ENCODE peak calls at places on chromosome 18, in seven cellular contexts. One of them, this sample, is unnamed. For H3K27me3, the result is how much of the 10 kb centered on the place peaks cover.

GRCh38 chr18:50008306-50008705 is 186.6 kb downstream of the MYO5B start:
- DNase-seq in H9: no peak
- DNase-seq in IMR-90: no peak
- DNase-seq in mesendoderm: no peak
- DNase-seq in H1: no peak
- DNase-seq in mesenchymal stem cell: no peak
- DNase-seq in trophoblast cell: no peak
- DNase-seq in this sample: no peak

GRCh38 chr18:58044370-58045264 is 591 bp downstream of the NEDD4L start:
- DNase-seq in H9: peak
- DNase-seq in IMR-90: peak
- DNase-seq in mesendoderm: peak
- DNase-seq in H1: no peak
- DNase-seq in mesenchymal stem cell: peak
- DNase-seq in trophoblast cell: peak
- DNase-seq in this sample: peak

GRCh38 chr18:43882358-43882757 is 605.1 kb upstream of the SYT4 start:
- DNase-seq in H9: no peak
- DNase-seq in IMR-90: no peak
- DNase-seq in mesendoderm: no peak
- DNase-seq in H1: no peak
- DNase-seq in mesenchymal stem cell: no peak
- DNase-seq in trophoblast cell: no peak
- DNase-seq in this sample: no peak

GRCh38 chr18:45860971-45861370 is 35.5 kb downstream of the SIGLEC15 start:
- DNase-seq in H9: no peak
- DNase-seq in IMR-90: peak
- DNase-seq in mesendoderm: no peak
- DNase-seq in H1: no peak
- DNase-seq in mesenchymal stem cell: no peak
- DNase-seq in trophoblast cell: no peak
- DNase-seq in this sample: no peak

GRCh38 chr18:12921178-12921577 is 26.6 kb upstream of the SEH1L start:
- DNase-seq in H9: no peak
- DNase-seq in IMR-90: no peak
- DNase-seq in mesendoderm: no peak
- DNase-seq in H1: no peak
- DNase-seq in mesenchymal stem cell: no peak
- DNase-seq in trophoblast cell: no peak
- DNase-seq in this sample: no peak

GRCh38 chr18:5196253-5197031 is 615 bp downstream of the AKAIN1 start:
- DNase-seq in H9: peak
- DNase-seq in IMR-90: no peak
- DNase-seq in mesendoderm: peak
- DNase-seq in H1: no peak
- DNase-seq in mesenchymal stem cell: no peak
- DNase-seq in trophoblast cell: no peak
- DNase-seq in this sample: peak

GRCh38 chr18:38493991-38494559 is 928.5 kb upstream of the CELF4 start:
- DNase-seq in H9: no peak
- DNase-seq in IMR-90: no peak
- DNase-seq in mesendoderm: peak
- DNase-seq in H1: no peak
- DNase-seq in mesenchymal stem cell: no peak
- DNase-seq in trophoblast cell: no peak
- DNase-seq in this sample: no peak

GRCh38 chr18:48875314-48875941 is 75.3 kb downstream of the SMAD7 start:
- DNase-seq in H9: no peak
- DNase-seq in IMR-90: no peak
- DNase-seq in mesendoderm: no peak
- DNase-seq in H1: no peak
- DNase-seq in mesenchymal stem cell: no peak
- DNase-seq in trophoblast cell: no peak
- DNase-seq in this sample: no peak

GRCh38 chr18:13387856-13388548 is 169.4 kb downstream of the LDLRAD4 start:
- DNase-seq in H9: no peak
- DNase-seq in IMR-90: peak
- DNase-seq in mesendoderm: no peak
- DNase-seq in H1: no peak
- DNase-seq in mesenchymal stem cell: peak
- DNase-seq in trophoblast cell: no peak
- DNase-seq in this sample: no peak

GRCh38 chr18:56511996-56512395 is 126.4 kb downstream of the TXNL1 start:
- DNase-seq in H9: no peak
- DNase-seq in IMR-90: no peak
- DNase-seq in mesendoderm: no peak
- DNase-seq in H1: no peak
- DNase-seq in mesenchymal stem cell: no peak
- DNase-seq in trophoblast cell: peak
- DNase-seq in this sample: no peak

GRCh38 chr18:10787293-10787901 is 261.6 kb downstream of the NAPG start:
- DNase-seq in H9: peak
- DNase-seq in IMR-90: peak
- DNase-seq in mesendoderm: peak
- DNase-seq in H1: no peak
- DNase-seq in mesenchymal stem cell: peak
- DNase-seq in trophoblast cell: peak
- DNase-seq in this sample: peak

GRCh38 chr18:57048859-57049258 is 98.0 kb upstream of the BOD1L2 start:
- DNase-seq in H9: no peak
- DNase-seq in IMR-90: no peak
- DNase-seq in mesendoderm: no peak
- DNase-seq in H1: no peak
- DNase-seq in mesenchymal stem cell: no peak
- DNase-seq in trophoblast cell: no peak
- DNase-seq in this sample: no peak

GRCh38 chr18:13889661-13890060 is 25.7 kb downstream of the MC2R start:
- DNase-seq in H9: no peak
- DNase-seq in IMR-90: no peak
- DNase-seq in mesendoderm: no peak
- DNase-seq in H1: no peak
- DNase-seq in mesenchymal stem cell: no peak
- DNase-seq in trophoblast cell: no peak
- DNase-seq in this sample: no peak

GRCh38 chr18:24009651-24010333 is 4.8 kb upstream of the TTC39C start:
- DNase-seq in H9: no peak
- DNase-seq in IMR-90: no peak
- DNase-seq in mesendoderm: no peak
- DNase-seq in H1: no peak
- DNase-seq in mesenchymal stem cell: no peak
- DNase-seq in trophoblast cell: no peak
- DNase-seq in this sample: no peak

GRCh38 chr18:48191494-48191893 is 217.7 kb downstream of the ZBTB7C start:
- DNase-seq in H9: no peak
- DNase-seq in IMR-90: no peak
- DNase-seq in mesendoderm: peak
- DNase-seq in H1: no peak
- DNase-seq in mesenchymal stem cell: no peak
- DNase-seq in trophoblast cell: no peak
- DNase-seq in this sample: no peak

GRCh38 chr18:42028232-42028832 is 73.3 kb downstream of the PIK3C3 start:
- DNase-seq in H9: no peak
- DNase-seq in IMR-90: peak
- DNase-seq in mesendoderm: peak
- DNase-seq in H1: no peak
- DNase-seq in mesenchymal stem cell: peak
- DNase-seq in trophoblast cell: peak
- DNase-seq in this sample: no peak

GRCh38 chr18:11339121-11339520 is 189.8 kb upstream of the PIEZO2 start:
- DNase-seq in H9: no peak
- DNase-seq in IMR-90: no peak
- DNase-seq in mesendoderm: no peak
- DNase-seq in H1: no peak
- DNase-seq in mesenchymal stem cell: no peak
- DNase-seq in trophoblast cell: no peak
- DNase-seq in this sample: no peak

GRCh38 chr18:59691046-59691395 is 6.2 kb downstream of the CCBE1 start:
- DNase-seq in H9: no peak
- DNase-seq in IMR-90: peak
- DNase-seq in mesendoderm: no peak
- DNase-seq in H1: no peak
- DNase-seq in mesenchymal stem cell: peak
- DNase-seq in trophoblast cell: no peak
- DNase-seq in this sample: no peak

GRCh38 chr18:32760391-32760790 is 12.4 kb downstream of the KLHL14 start:
- DNase-seq in H9: peak
- DNase-seq in IMR-90: no peak
- DNase-seq in mesendoderm: no peak
- DNase-seq in H1: no peak
- DNase-seq in mesenchymal stem cell: no peak
- DNase-seq in trophoblast cell: no peak
- DNase-seq in this sample: no peak

GRCh38 chr18:73087291-73087977 is 219.6 kb upstream of the NETO1 start:
- DNase-seq in H9: no peak
- DNase-seq in IMR-90: no peak
- DNase-seq in mesendoderm: no peak
- DNase-seq in H1: no peak
- DNase-seq in mesenchymal stem cell: no peak
- DNase-seq in trophoblast cell: no peak
- DNase-seq in this sample: no peak

GRCh38 chr18:46374850-46375249 is 270.7 kb downstream of the HAUS1 start:
- DNase-seq in H9: no peak
- DNase-seq in IMR-90: no peak
- DNase-seq in mesendoderm: no peak
- DNase-seq in H1: no peak
- DNase-seq in mesenchymal stem cell: no peak
- DNase-seq in trophoblast cell: peak
- DNase-seq in this sample: no peak

GRCh38 chr18:78901923-78902794 is 77.5 kb upstream of the SALL3 start:
- DNase-seq in H9: no peak
- DNase-seq in IMR-90: no peak
- DNase-seq in mesendoderm: no peak
- DNase-seq in H1: no peak
- DNase-seq in mesenchymal stem cell: no peak
- DNase-seq in trophoblast cell: no peak
- DNase-seq in this sample: no peak

GRCh38 chr18:11119550-11119949 is 29.8 kb downstream of the PIEZO2 start:
- DNase-seq in H9: no peak
- DNase-seq in IMR-90: no peak
- DNase-seq in mesendoderm: no peak
- DNase-seq in H1: no peak
- DNase-seq in mesenchymal stem cell: peak
- DNase-seq in trophoblast cell: no peak
- DNase-seq in this sample: no peak

GRCh38 chr18:22346342-22346967 is 71.3 kb downstream of the CTAGE1 start:
- DNase-seq in H9: no peak
- DNase-seq in IMR-90: peak
- DNase-seq in mesendoderm: no peak
- DNase-seq in H1: no peak
- DNase-seq in mesenchymal stem cell: peak
- DNase-seq in trophoblast cell: no peak
- DNase-seq in this sample: no peak

GRCh38 chr18:70394672-70395071 is 105.8 kb downstream of the SOCS6 start:
- DNase-seq in H9: no peak
- DNase-seq in IMR-90: no peak
- DNase-seq in mesendoderm: no peak
- DNase-seq in H1: no peak
- DNase-seq in mesenchymal stem cell: no peak
- DNase-seq in trophoblast cell: no peak
- DNase-seq in this sample: no peak
- H4K8ac ChIP-seq in H9: no peak
- H4K8ac ChIP-seq in IMR-90: no peak
- H4K8ac ChIP-seq in mesendoderm: no peak
- H4K8ac ChIP-seq in H1: no peak
- H4K8ac ChIP-seq in mesenchymal stem cell: no peak
- H4K8ac ChIP-seq in trophoblast cell: no peak
- H4K8ac ChIP-seq in this sample: no peak

GRCh38 chr18:34976534-34976898 is 64.7 kb upstream of the MAPRE2 start:
- DNase-seq in H9: no peak
- DNase-seq in IMR-90: no peak
- DNase-seq in mesendoderm: no peak
- DNase-seq in H1: no peak
- DNase-seq in mesenchymal stem cell: no peak
- DNase-seq in trophoblast cell: no peak
- DNase-seq in this sample: no peak
- H3K27me3 ChIP-seq in H9: under half
- H3K27me3 ChIP-seq in IMR-90: under half
- H3K27me3 ChIP-seq in mesendoderm: under half
- H3K27me3 ChIP-seq in H1: under half
- H3K27me3 ChIP-seq in mesenchymal stem cell: under half
- H3K27me3 ChIP-seq in trophoblast cell: under half
- H3K27me3 ChIP-seq in this sample: under half

GRCh38 chr18:65955747-65956146 is 204.9 kb downstream of the CDH7 start:
- DNase-seq in H9: no peak
- DNase-seq in IMR-90: no peak
- DNase-seq in mesendoderm: no peak
- DNase-seq in H1: no peak
- DNase-seq in mesenchymal stem cell: no peak
- DNase-seq in trophoblast cell: no peak
- DNase-seq in this sample: no peak
- H4K8ac ChIP-seq in H9: no peak
- H4K8ac ChIP-seq in IMR-90: no peak
- H4K8ac ChIP-seq in mesendoderm: no peak
- H4K8ac ChIP-seq in H1: no peak
- H4K8ac ChIP-seq in mesenchymal stem cell: no peak
- H4K8ac ChIP-seq in trophoblast cell: no peak
- H4K8ac ChIP-seq in this sample: no peak

GRCh38 chr18:77218642-77219041 is 31.0 kb upstream of the GALR1 start:
- DNase-seq in H9: no peak
- DNase-seq in IMR-90: no peak
- DNase-seq in mesendoderm: peak
- DNase-seq in H1: no peak
- DNase-seq in mesenchymal stem cell: no peak
- DNase-seq in trophoblast cell: no peak
- DNase-seq in this sample: no peak
- H3K27me3 ChIP-seq in H9: under half
- H3K27me3 ChIP-seq in IMR-90: under half
- H3K27me3 ChIP-seq in mesendoderm: under half
- H3K27me3 ChIP-seq in H1: under half
- H3K27me3 ChIP-seq in mesenchymal stem cell: under half
- H3K27me3 ChIP-seq in trophoblast cell: under half
- H3K27me3 ChIP-seq in this sample: under half

GRCh38 chr18:25044694-25045093 is 307.3 kb downstream of the ZNF521 start:
- DNase-seq in H9: no peak
- DNase-seq in IMR-90: no peak
- DNase-seq in mesendoderm: no peak
- DNase-seq in H1: no peak
- DNase-seq in mesenchymal stem cell: no peak
- DNase-seq in trophoblast cell: no peak
- DNase-seq in this sample: no peak
- H4K8ac ChIP-seq in H9: no peak
- H4K8ac ChIP-seq in IMR-90: no peak
- H4K8ac ChIP-seq in mesendoderm: no peak
- H4K8ac ChIP-seq in H1: no peak
- H4K8ac ChIP-seq in mesenchymal stem cell: no peak
- H4K8ac ChIP-seq in trophoblast cell: no peak
- H4K8ac ChIP-seq in this sample: no peak

This sample was measured in neuronal stem cell.